ENCODE peak calls at places on chromosomes 11 and 22, in four cellular contexts. L is neuronal stem cell, T is transverse colon, X is mesenchymal stem cell. B is an unnamed sample.

GRCh38 chr11:70471254-70471653 is 72.9 kb downstream of the CTTN start:
- DNase-seq in L (peak), T (no peak), X (peak), B (peak)

GRCh38 chr22:39658367-39658766 is 87.8 kb downstream of the CACNA1I start:
- DNase-seq in L (no peak), T (peak), X (no peak), B (no peak)

GRCh38 chr11:46120711-46121327 is 435 bp downstream of the PHF21A start:
- DNase-seq in L (peak), T (peak), X (peak), B (peak)

GRCh38 chr11:25423436-25424184 is 908.3 kb upstream of the ANO3 start:
- DNase-seq in L (no peak), T (no peak), X (peak), B (no peak)

GRCh38 chr11:68670208-68670992 is 13.9 kb upstream of the GAL start:
- DNase-seq in L (no peak), T (no peak), X (no peak), B (no peak)

GRCh38 chr11:46903846-46904245 is 14.5 kb downstream of the LRP4 start:
- DNase-seq in L (no peak), T (no peak), X (no peak), B (no peak)

GRCh38 chr11:97772696-97773095 is 1248.1 kb upstream of the CNTN5 start:
- DNase-seq in L (no peak), T (no peak), X (peak), B (peak)

GRCh38 chr11:6757373-6757967 is 14.3 kb downstream of the OR2AG2 start:
- DNase-seq in L (peak), T (peak), X (peak), B (peak)

GRCh38 chr22:39245130-39246039 is 603 bp upstream of the PDGFB start:
- DNase-seq in L (no peak), T (no peak), X (no peak), B (no peak)

GRCh38 chr11:9838229-9838628 is 174.4 kb downstream of the SWAP70 start:
- DNase-seq in L (no peak), T (no peak), X (no peak), B (no peak)

DNA sequence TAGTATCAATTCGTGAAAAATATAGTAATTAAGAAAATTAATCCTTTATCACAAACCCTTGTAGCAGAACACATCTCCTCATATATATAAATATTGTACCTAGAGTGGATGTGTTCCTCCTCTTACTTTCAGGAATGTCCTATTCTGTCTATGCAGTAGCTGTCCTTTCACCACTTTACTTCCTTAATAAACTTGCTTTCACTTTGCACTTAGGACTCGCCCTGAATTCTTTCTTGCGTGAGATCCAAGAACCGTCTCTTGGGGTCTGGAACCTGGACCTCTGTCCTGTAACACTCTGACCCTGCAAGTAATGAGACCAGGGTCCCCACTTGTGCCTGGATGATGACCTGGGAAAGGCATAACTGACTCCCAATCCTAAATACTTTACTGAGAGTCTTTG is 69.5 kb downstream of the FAM168A start:
- DNase-seq in L (no peak), T (no peak), X (peak), B (no peak)
- H3K27ac ChIP-seq in L (no peak), T (peak), X (no peak), B (peak)

GRCh38 chr11:78131956-78132355 is 7.5 kb downstream of the ALG8 start:
- DNase-seq in L (no peak), T (no peak), X (no peak), B (no peak)
- H3K27ac ChIP-seq in L (no peak), T (no peak), X (no peak), B (no peak)

GRCh38 chr11:96185220-96185768 is 157.7 kb downstream of the MAML2 start:
- DNase-seq in L (no peak), T (no peak), X (no peak), B (no peak)
- H3K27ac ChIP-seq in L (no peak), T (no peak), X (peak), B (no peak)

GRCh38 chr11:112182867-112183266 is 7.6 kb downstream of the BCO2 start:
- DNase-seq in L (no peak), T (no peak), X (no peak), B (no peak)
- H3K27ac ChIP-seq in L (no peak), T (no peak), X (no peak), B (no peak)

DNA sequence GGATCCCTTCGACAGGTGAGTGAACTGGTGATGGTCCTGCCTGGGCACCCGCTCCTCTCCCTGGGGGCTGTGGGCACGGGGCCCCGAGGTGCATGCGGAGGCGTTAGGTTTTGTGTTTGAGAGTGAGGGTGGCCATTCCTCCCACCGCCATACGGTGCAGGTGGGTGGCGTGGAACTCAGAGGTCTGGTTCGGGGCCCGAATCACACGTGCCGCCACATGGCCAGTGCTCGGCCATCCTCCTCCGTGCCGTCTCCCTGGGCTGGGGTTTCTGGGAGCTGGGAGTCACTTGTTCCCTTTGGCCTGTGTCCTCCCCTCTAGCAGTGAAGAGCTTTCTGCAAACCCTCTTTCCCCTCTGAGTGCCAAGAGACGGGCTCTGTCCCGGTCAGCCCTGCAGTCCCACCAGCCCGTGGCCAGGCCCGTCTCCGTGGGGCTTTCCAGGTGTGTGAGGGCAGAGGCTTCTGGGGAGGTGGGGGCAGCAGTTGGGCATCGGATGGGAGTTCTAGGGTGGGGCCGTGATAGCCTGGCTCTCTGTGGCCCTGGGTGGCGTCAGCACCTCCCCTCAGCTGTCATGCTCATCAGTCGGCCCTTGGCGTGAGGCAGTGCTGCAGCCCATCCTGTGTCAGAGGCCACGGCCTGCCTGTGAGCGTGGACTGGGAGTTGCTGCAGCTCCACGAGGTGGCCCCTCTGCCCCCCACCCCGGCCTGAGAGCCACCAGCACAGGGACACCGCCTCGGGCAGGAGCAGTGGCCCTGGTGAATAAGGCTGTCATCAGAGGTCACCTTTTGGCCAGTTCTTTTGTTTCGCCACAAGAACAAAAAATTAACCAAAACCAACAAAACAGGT is 10.2 kb downstream of the IRF7 start:
- DNase-seq in L (no peak), T (no peak), X (no peak), B (no peak)
- H3K27ac ChIP-seq in L (no peak), T (peak), X (no peak), B (no peak)

GRCh38 chr22:23401910-23402274 is 178.2 kb downstream of the IGLL1 start:
- DNase-seq in L (no peak), T (no peak), X (no peak), B (no peak)

GRCh38 chr22:23403720-23404688 is 176.1 kb downstream of the IGLL1 start:
- DNase-seq in L (no peak), T (no peak), X (peak), B (no peak)

GRCh38 chr22:23403152-23403719 is 176.9 kb downstream of the IGLL1 start:
- DNase-seq in L (no peak), T (no peak), X (no peak), B (no peak)

GRCh38 chr22:23401111-23401909 is 178.8 kb downstream of the IGLL1 start:
- DNase-seq in L (no peak), T (no peak), X (peak), B (peak)

GRCh38 chr22:23402275-23403151 is 177.6 kb downstream of the IGLL1 start:
- DNase-seq in L (peak), T (peak), X (peak), B (peak)
- H3K27ac ChIP-seq in L (no peak), T (peak), X (no peak), B (no peak)

DNA sequence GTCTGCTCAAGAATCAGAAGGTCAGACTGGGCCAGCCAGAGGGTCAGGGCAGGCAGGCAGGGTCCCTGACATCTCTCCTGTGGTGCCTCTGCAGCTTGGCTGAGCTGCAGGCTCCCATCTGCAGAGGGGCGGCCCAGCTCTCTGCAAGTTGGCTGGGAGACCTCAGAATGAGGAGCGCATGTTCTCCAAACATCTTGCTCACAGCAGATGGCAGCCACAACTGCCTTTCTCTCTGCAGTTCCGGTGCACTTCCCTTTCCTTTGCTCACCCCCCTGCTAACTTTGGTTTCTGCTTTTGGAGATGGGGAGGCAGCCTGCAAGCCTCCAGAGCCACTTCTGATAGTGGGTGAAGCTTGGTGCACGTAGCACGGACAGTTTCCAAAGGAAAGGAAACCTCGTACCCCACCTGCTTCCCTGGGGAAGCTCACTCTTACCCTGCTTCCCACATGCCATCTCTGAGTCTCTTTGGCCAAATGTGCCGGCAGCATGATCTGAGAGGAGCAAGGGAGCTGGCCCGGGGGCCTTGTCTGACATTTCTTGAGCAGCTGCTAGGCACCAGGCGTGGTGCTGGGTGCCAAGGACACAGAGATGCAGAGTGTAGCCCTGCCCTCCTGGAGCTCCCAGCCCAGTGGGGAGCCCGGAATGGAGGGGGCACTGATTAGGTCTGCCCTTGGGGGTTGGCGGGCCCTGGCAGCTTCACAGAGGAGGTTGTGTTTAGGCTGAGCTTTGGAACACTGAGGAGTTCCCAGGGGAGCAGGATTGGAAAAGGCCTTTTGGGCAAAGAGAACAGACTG is 18.2 kb downstream of the DAGLA start:
- DNase-seq in L (no peak), T (no peak), X (no peak), B (no peak)
- H3K27ac ChIP-seq in L (no peak), T (peak), X (no peak), B (no peak)

GRCh38 chr11:124661553-124661952 is 12.0 kb downstream of the SIAE start:
- DNase-seq in L (no peak), T (no peak), X (no peak), B (no peak)

GRCh38 chr11:124657922-124658321 is 15.6 kb downstream of the SIAE start:
- DNase-seq in L (no peak), T (no peak), X (no peak), B (no peak)

GRCh38 chr11:124662111-124662510 is 11.4 kb downstream of the SIAE start:
- DNase-seq in L (no peak), T (no peak), X (no peak), B (no peak)

DNA sequence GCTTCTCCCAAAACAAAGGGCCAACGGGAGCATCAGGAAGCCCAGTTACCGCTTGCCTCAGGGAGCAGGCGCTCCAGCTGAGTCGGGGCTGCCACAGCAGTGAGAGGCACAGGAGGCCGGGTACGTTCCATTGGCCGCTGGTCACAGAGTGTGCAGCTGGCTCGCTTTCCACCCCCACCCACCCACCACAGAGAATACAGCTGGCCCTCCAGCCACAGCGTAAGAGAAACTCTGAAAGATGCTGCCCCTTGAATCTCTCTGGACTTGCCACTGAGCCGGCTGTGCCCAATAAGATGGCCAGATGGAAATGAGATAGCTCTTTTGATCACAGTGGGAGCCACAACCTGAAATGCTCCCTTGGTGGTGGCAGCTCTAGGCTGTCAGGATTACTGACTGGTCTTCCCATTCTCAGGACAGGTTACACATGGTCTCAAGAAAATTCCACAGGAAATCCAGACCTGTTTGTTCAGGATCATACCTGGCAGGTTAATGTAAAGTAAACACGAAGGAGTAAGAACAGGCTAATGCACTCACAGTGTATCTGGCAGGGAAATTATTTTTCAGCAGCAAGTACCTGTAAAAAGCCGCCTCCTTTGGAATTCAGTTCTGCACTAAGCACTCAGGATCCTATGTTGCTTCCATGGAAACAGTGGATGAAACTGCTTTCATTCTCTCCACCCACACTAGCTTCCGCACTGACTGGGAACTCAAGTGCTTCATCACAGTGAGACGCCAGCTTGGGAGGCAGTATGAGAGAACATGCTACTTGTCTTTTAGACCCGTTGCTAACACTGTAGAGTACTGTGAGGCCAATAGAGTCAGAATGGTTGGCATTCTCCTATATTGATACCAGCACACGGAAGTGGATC is 16.5 kb downstream of the SIAE start:
- DNase-seq in L (no peak), T (no peak), X (peak), B (peak)
- H3K27ac ChIP-seq in L (no peak), T (no peak), X (no peak), B (no peak)

B was measured in cardiac muscle cell.